ENCODE peak calls at places on chromosomes 5 and 9, in seven cellular contexts. I, F, J, B, K, Y and L are unnamed samples.

GRCh38 chr5:112205840-112206239 is 213.2 kb downstream of the EPB41L4A start:
- DNase-seq in J (no peak), K (no peak), I (no peak), Y (no peak), B (no peak), F (no peak), L (no peak)

GRCh38 chr5:140312791-140313189 is 9.9 kb upstream of the PFDN1 start:
- DNase-seq in K (no peak), F (no peak), Y (no peak), I (no peak), J (no peak), B (no peak), L (no peak)

GRCh38 chr9:84947412-84947972 is 278.0 kb downstream of the NTRK2 start:
- DNase-seq in Y (no peak), K (no peak), I (no peak), J (peak), F (no peak), B (no peak), L (no peak)

GRCh38 chr5:179243333-179243732 is 101.9 kb downstream of the ADAMTS2 start:
- DNase-seq in K (peak), F (no peak), B (no peak), J (peak), I (peak), Y (no peak), L (no peak)

GRCh38 chr9:5931657-5932056 is 41.0 kb downstream of the MLANA start:
- DNase-seq in K (no peak), J (no peak), Y (no peak), I (no peak), B (no peak), F (no peak), L (no peak)

GRCh38 chr9:96818535-96818934 is 35.8 kb downstream of the ZNF782 start:
- DNase-seq in I (no peak), B (peak), K (no peak), J (no peak), Y (no peak), F (no peak), L (no peak)

GRCh38 chr9:131965841-131966240 is 113.8 kb downstream of the MED27 start:
- DNase-seq in I (no peak), Y (no peak), J (no peak), B (no peak), F (no peak), K (no peak), L (no peak)

GRCh38 chr5:76062502-76062901 is 20.7 kb upstream of the SV2C start:
- DNase-seq in K (no peak), B (no peak), I (peak), J (peak), Y (no peak), F (no peak), L (no peak)

GRCh38 chr5:38634961-38635369 is 78.5 kb upstream of the LIFR start:
- DNase-seq in J (no peak), B (no peak), K (no peak), I (no peak), F (no peak), Y (no peak), L (no peak)

GRCh38 chr5:111857633-111858032 is 100.6 kb upstream of the NREP start:
- DNase-seq in K (no peak), Y (no peak), I (no peak), F (no peak), B (no peak), J (no peak), L (no peak)

GRCh38 chr5:138033275-138033808 is 463 bp upstream of the FAM13B start:
- DNase-seq in Y (peak), K (no peak), B (no peak), I (no peak), J (no peak), F (peak), L (no peak)

GRCh38 chr9:72749276-72749675 is 203.6 kb downstream of the ALDH1A1 start:
- DNase-seq in K (no peak), B (no peak), I (no peak), F (no peak), J (peak), Y (no peak), L (no peak)

GRCh38 chr5:75610201-75610600 is 1.1 kb upstream of the ANKDD1B start:
- DNase-seq in F (no peak), I (no peak), Y (no peak), J (no peak), B (no peak), K (no peak), L (no peak)

GRCh38 chr5:85278193-85278592 is 893.5 kb upstream of the EDIL3 start:
- DNase-seq in F (no peak), I (no peak), Y (no peak), B (no peak), K (no peak), J (no peak), L (no peak)

GRCh38 chr5:17415282-17415681 is 82.7 kb upstream of the TAF11L2 start:
- DNase-seq in J (no peak), F (no peak), K (no peak), B (no peak), I (no peak), Y (no peak), L (no peak)

GRCh38 chr5:81164936-81165335 is 68.2 kb upstream of the CKMT2 start:
- DNase-seq in Y (no peak), I (no peak), J (no peak), B (no peak), F (no peak), K (no peak), L (no peak)

GRCh38 chr5:115366223-115366622 is 69.8 kb upstream of the CCDC112 start:
- DNase-seq in B (peak), J (no peak), F (no peak), Y (no peak), K (no peak), I (peak), L (no peak)

GRCh38 chr5:54807421-54807820 is 178.0 kb downstream of the ESM1 start:
- DNase-seq in J (no peak), K (no peak), Y (no peak), I (no peak), B (peak), F (no peak), L (no peak)

GRCh38 chr5:96852769-96853168 is 23.5 kb upstream of the ERAP2 start:
- DNase-seq in J (no peak), Y (no peak), I (no peak), B (no peak), K (no peak), F (no peak), L (no peak)

GRCh38 chr9:16337322-16338029 is 533.0 kb downstream of the BNC2 start:
- DNase-seq in K (no peak), F (no peak), I (no peak), B (peak), Y (no peak), J (no peak), L (no peak)

GRCh38 chr9:7794196-7794595 is 5.4 kb downstream of the DMAC1 start:
- DNase-seq in J (no peak), F (no peak), K (no peak), I (no peak), Y (no peak), B (no peak), L (no peak)

GRCh38 chr5:151592855-151593408 is 1.8 kb upstream of the FAT2 start:
- DNase-seq in I (peak), J (no peak), Y (no peak), B (no peak), F (no peak), K (no peak), L (no peak)

GRCh38 chr5:34717426-34718327 is 61.5 kb downstream of the RAI14 start:
- DNase-seq in F (no peak), J (no peak), Y (no peak), B (peak), K (no peak), I (no peak), L (no peak)

GRCh38 chr9:64773491-64773931 is 511.5 kb downstream of the FOXD4L5 start:
- DNase-seq in K (no peak), B (no peak), F (no peak), Y (no peak), I (peak), J (peak), L (peak)

GRCh38 chr5:82287625-82288024 is 9.5 kb upstream of the RPS23 start:
- DNase-seq in B (no peak), I (no peak), K (no peak), F (no peak), J (no peak), Y (no peak), L (no peak)

GRCh38 chr9:91071185-91071990 is 269.8 kb downstream of the SYK start:
- DNase-seq in F (peak), Y (no peak), J (no peak), I (no peak), K (no peak), B (peak), L (no peak)

GRCh38 chr5:14745753-14746152 is 81.2 kb downstream of the OTULIN start:
- DNase-seq in J (no peak), B (no peak), Y (no peak), K (no peak), I (no peak), F (no peak), L (no peak)

GRCh38 chr9:93830224-93830596 is 124.9 kb downstream of the BARX1 start:
- DNase-seq in F (peak), Y (no peak), I (no peak), J (no peak), B (no peak), K (no peak), L (no peak)

GRCh38 chr9:99056876-99057664 is 47.8 kb upstream of the TGFBR1 start:
- DNase-seq in Y (no peak), B (no peak), I (no peak), F (no peak), K (no peak), J (no peak), L (no peak)

GRCh38 chr9:99056186-99056585 is 48.7 kb upstream of the TGFBR1 start:
- DNase-seq in I (no peak), F (no peak), J (no peak), Y (no peak), B (no peak), K (no peak), L (no peak)

GRCh38 chr9:99059074-99059894 is 45.6 kb upstream of the TGFBR1 start:
- DNase-seq in Y (no peak), B (no peak), K (no peak), I (no peak), J (peak), F (no peak), L (no peak)

GRCh38 chr9:99055384-99055783 is 49.5 kb upstream of the TGFBR1 start:
- DNase-seq in B (no peak), J (no peak), Y (no peak), F (no peak), K (no peak), I (no peak), L (no peak)

GRCh38 chr9:99057665-99058625 is 47.0 kb upstream of the TGFBR1 start:
- DNase-seq in K (no peak), Y (peak), I (no peak), F (no peak), J (peak), B (no peak), L (peak)
- TF ChIP-seq POLR2AphosphoS5 in K (no peak), Y (no peak), I (no peak), F (no peak), J (no peak), B (no peak), L (no peak)

DNA sequence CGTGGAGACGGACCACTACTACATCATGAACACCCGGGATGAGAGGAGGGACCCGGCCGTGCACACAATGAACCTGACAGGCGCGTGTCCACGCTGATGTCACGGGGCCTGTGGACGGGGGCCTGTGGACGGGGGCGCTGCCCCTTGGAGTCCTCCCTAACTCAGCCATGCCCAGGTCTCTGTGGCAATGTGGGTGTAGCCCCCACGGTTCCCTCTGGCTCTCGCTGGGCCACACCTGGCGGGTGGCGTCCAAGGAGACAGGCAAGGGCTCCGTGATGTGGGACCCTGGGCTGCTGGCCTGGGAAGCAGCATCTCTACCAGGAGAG is 22.1 kb downstream of the PAEP start:
- DNase-seq in I (no peak), B (no peak), K (no peak), J (no peak), F (peak), Y (no peak), L (peak)
- TF ChIP-seq POLR2AphosphoS5 in I (no peak), B (no peak), K (no peak), J (no peak), F (no peak), Y (no peak), L (no peak)

DNA sequence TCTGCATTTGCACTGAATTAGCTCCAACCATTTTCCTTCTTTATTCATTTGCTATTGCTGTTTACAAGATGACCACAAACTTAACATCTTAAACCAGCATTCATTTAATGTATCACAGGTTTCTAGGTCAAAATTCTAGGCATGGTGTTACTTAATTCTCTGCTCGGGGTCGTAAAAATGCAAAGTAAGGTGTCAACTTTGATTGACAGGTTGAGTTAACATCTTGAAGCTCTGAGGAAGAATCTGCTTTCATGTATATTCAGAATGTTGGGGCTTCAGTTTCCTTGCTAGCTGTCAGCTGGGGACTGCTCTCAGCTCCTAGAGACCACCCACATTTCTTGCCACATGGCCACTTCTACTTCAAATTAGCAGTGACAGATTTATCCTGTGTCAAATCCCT is 348.7 kb upstream of the GRIN3A start:
- DNase-seq in I (no peak), J (no peak), B (no peak), K (no peak), Y (no peak), F (no peak), L (no peak)
- TF ChIP-seq POLR2AphosphoS5 in I (no peak), J (no peak), B (no peak), K (no peak), Y (no peak), F (no peak), L (no peak)

DNA sequence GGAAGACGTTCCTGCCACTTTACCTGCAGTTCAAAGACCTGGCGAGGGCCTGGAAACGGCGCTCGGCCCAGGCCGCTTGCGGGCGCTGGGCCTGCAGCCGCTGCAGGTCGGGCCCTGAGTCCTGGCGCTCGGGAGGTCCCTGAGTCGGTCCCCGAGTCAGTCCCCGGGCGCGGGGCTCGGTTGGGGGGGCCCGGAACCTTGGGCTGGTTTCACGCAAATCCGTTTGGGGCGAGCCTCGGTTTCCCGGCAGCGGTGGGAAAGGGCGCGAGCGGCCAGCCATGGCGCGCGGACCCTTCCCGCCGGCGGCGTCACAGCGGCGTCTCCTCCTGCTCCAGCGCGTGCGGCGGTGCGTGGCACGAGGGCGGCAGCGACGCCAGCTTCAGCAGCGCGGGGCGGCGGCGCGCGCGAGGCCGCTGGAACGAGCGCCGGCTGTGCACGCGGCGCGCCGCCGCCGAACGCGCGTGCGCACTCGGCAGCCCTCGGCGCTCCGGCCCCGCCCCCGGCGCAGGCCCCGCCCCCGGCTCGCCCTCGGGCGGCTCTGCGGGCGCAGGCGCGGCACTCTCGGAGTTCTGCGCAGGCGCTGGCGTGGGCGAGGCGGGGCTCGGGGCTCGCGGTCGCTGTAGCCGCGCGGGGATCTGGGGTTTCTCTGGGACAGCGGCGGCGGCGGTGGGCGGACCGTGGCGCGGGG is 29.8 kb downstream of the EXOC3 start:
- DNase-seq in K (peak), F (no peak), J (peak), Y (peak), I (peak), B (peak), L (peak)
- TF ChIP-seq POLR2AphosphoS5 in K (no peak), F (no peak), J (peak), Y (peak), I (no peak), B (peak), L (no peak)

GRCh38 chr9:108551030-108551964 is 304.5 kb downstream of the ACTL7B start:
- DNase-seq in J (no peak), F (no peak), I (no peak), B (no peak), K (no peak), Y (peak), L (no peak)
- TF ChIP-seq POLR2AphosphoS5 in J (no peak), F (peak), I (peak), B (no peak), K (no peak), Y (no peak), L (no peak)

DNA sequence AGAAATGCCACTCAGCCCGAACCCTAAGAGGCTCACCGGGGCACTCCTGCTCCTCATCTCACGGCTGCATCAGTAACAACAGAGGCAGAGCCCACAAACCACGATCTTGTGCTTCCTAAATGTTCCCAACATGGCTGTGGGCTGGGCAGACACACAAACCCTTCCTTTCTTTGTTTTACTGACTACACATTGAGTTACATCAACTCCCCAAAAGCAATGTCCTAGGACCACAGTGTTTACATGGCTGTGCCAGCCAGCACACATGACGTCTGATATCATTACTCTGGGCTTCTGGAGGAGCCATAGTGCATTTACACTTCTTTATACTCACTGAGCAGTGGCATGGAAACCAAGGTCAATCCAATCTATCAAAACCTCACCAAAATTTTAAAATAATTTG is 101.4 kb downstream of the LHFPL2 start:
- DNase-seq in K (no peak), J (no peak), B (no peak), I (no peak), F (no peak), Y (no peak), L (no peak)
- TF ChIP-seq POLR2AphosphoS5 in K (no peak), J (peak), B (no peak), I (no peak), F (no peak), Y (no peak), L (peak)